ENCODE peak calls at places on chromosomes 5 and 9, in seven cellular contexts. P, G, B, N, W, F and V are unnamed samples.

GRCh38 chr5:144028644-144029043 is 141.8 kb downstream of the YIPF5 start:
- DNase-seq in P (no peak), G (peak; percentile 87), B (peak; percentile 91), N (no peak), W (no peak), F (peak; percentile 58), V (peak; percentile 90)

GRCh38 chr9:105007143-105007542 is 79.2 kb upstream of the ABCA1 start:
- DNase-seq in P (no peak), G (peak; percentile 95), B (peak; percentile 95), N (no peak), W (peak; percentile 24), F (peak; percentile 97), V (peak; percentile 58)

GRCh38 chr9:129220771-129221170 is 42.7 kb upstream of the IER5L start:
- DNase-seq in P (no peak), G (no peak), B (no peak), N (no peak), W (no peak), F (no peak), V (no peak)

GRCh38 chr9:88803551-88804288 is 187.5 kb upstream of the S1PR3 start:
- DNase-seq in P (no peak), G (peak; percentile 63), B (no peak), N (no peak), W (no peak), F (no peak), V (no peak)

GRCh38 chr5:72584466-72584865 is 77.3 kb upstream of the ZNF366 start:
- DNase-seq in P (no peak), G (peak; percentile 72), B (peak; percentile 2), N (no peak), W (no peak), F (no peak), V (no peak)

GRCh38 chr9:87648606-87649005 is 77.3 kb upstream of the CTSL start:
- DNase-seq in P (no peak), G (no peak), B (no peak), N (no peak), W (no peak), F (no peak), V (no peak)

GRCh38 chr5:19555436-19555835 is 432.6 kb downstream of the CDH18 start:
- DNase-seq in P (no peak), G (no peak), B (no peak), N (no peak), W (no peak), F (no peak), V (no peak)

GRCh38 chr9:131398204-131398603 is 4.3 kb downstream of the PRRC2B start:
- DNase-seq in P (peak; percentile 83), G (no peak), B (peak; percentile 64), N (no peak), W (no peak), F (no peak), V (no peak)

GRCh38 chr9:115416299-115416698 is 298.3 kb upstream of the TNC start:
- DNase-seq in P (no peak), G (no peak), B (no peak), N (no peak), W (no peak), F (no peak), V (no peak)

GRCh38 chr9:38344566-38345324 is 47.8 kb upstream of the ALDH1B1 start:
- DNase-seq in P (no peak), G (no peak), B (no peak), N (no peak), W (no peak), F (no peak), V (no peak)

GRCh38 chr5:180172447-180173197 is 36.4 kb downstream of the RASGEF1C start:
- DNase-seq in P (no peak), G (peak; percentile 14), B (no peak), N (no peak), W (no peak), F (no peak), V (no peak)

GRCh38 chr5:74865799-74866652 is at the start of gene FAM169A:
- DNase-seq in P (peak; percentile 78), G (peak; percentile 62), B (peak; percentile 29), N (no peak), W (no peak), F (no peak), V (no peak)

GRCh38 chr5:138366556-138367382 is 14.3 kb downstream of the KDM3B start:
- DNase-seq in P (no peak), G (no peak), B (no peak), N (no peak), W (no peak), F (no peak), V (no peak)

GRCh38 chr5:157540707-157541451 is 34.7 kb downstream of the ADAM19 start:
- DNase-seq in P (no peak), G (peak; percentile 48), B (peak; percentile 83), N (no peak), W (no peak), F (peak; percentile 72), V (peak; percentile 35)

GRCh38 chr5:150485770-150486401 is 22.0 kb upstream of the NDST1 start:
- DNase-seq in P (no peak), G (peak; percentile 86), B (no peak), N (no peak), W (no peak), F (no peak), V (no peak)

GRCh38 chr5:66348387-66349125 is 204.5 kb downstream of the SREK1 start:
- DNase-seq in P (no peak), G (no peak), B (no peak), N (no peak), W (no peak), F (no peak), V (no peak)

GRCh38 chr5:154464435-154464834 is 13.6 kb downstream of the HAND1 start:
- DNase-seq in P (no peak), G (no peak), B (no peak), N (no peak), W (no peak), F (no peak), V (no peak)

GRCh38 chr5:154459015-154459414 is 13.2 kb downstream of the SAP30L start:
- DNase-seq in P (no peak), G (no peak), B (no peak), N (no peak), W (no peak), F (no peak), V (no peak)

GRCh38 chr5:154465169-154465568 is 12.9 kb downstream of the HAND1 start:
- DNase-seq in P (no peak), G (peak; percentile 90), B (no peak), N (peak; percentile 23), W (peak; percentile 59), F (peak; percentile 41), V (peak; percentile 27)

GRCh38 chr5:154460172-154460571 is 14.4 kb downstream of the SAP30L start:
- DNase-seq in P (no peak), G (no peak), B (no peak), N (no peak), W (no peak), F (no peak), V (no peak)

DNA sequence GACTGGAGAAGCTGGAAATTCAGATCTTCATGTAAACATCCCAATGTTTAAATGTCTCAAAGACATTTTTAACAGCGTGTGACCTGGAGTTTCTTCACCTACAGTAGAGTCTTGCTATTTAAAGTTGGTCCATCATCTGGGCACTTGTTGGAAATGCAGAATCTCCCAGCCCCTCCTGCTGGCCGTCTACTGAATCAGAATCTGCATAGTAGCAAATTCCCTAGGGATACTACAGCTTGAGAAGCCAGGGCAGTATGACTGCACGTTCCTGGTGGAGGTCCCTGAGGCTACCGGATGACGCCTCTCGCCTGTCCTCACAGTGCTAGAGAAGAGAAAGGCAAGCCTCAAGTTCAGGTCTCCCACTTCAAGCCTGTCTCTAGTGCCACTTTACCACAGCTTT is 15.7 kb downstream of the SAP30L start:
- DNase-seq in P (no peak), G (peak; percentile 56), B (no peak), N (no peak), W (no peak), F (peak; percentile 72), V (no peak)
- TF ChIP-seq CTCF in P (no peak), G (peak; percentile 22), B (peak; percentile 32), N (peak; percentile 23), W (peak; percentile 43), F (peak; percentile 69), V (peak; percentile 61)

GRCh38 chr9:93945400-93946337 is 9.5 kb downstream of the BARX1 start:
- DNase-seq in P (no peak), G (no peak), B (no peak), N (no peak), W (no peak), F (no peak), V (no peak)

GRCh38 chr9:93941493-93941892 is 13.7 kb downstream of the BARX1 start:
- DNase-seq in P (no peak), G (no peak), B (no peak), N (no peak), W (no peak), F (no peak), V (no peak)

GRCh38 chr9:93942176-93942575 is 13.0 kb downstream of the BARX1 start:
- DNase-seq in P (no peak), G (no peak), B (no peak), N (no peak), W (no peak), F (no peak), V (no peak)

GRCh38 chr9:93946338-93946712 is 8.8 kb downstream of the BARX1 start:
- DNase-seq in P (no peak), G (no peak), B (no peak), N (no peak), W (no peak), F (no peak), V (no peak)

GRCh38 chr9:93944011-93944410 is 11.1 kb downstream of the BARX1 start:
- DNase-seq in P (no peak), G (no peak), B (no peak), N (no peak), W (no peak), F (no peak), V (no peak)
- TF ChIP-seq CTCF in P (no peak), G (no peak), B (no peak), N (no peak), W (no peak), F (no peak), V (no peak)

GRCh38 chr9:106954562-106954961 is 91.6 kb downstream of the ZNF462 start:
- DNase-seq in P (no peak), G (peak; percentile 40), B (no peak), N (no peak), W (no peak), F (no peak), V (no peak)
- TF ChIP-seq CTCF in P (no peak), G (no peak), B (no peak), N (no peak), W (no peak), F (no peak), V (no peak)

DNA sequence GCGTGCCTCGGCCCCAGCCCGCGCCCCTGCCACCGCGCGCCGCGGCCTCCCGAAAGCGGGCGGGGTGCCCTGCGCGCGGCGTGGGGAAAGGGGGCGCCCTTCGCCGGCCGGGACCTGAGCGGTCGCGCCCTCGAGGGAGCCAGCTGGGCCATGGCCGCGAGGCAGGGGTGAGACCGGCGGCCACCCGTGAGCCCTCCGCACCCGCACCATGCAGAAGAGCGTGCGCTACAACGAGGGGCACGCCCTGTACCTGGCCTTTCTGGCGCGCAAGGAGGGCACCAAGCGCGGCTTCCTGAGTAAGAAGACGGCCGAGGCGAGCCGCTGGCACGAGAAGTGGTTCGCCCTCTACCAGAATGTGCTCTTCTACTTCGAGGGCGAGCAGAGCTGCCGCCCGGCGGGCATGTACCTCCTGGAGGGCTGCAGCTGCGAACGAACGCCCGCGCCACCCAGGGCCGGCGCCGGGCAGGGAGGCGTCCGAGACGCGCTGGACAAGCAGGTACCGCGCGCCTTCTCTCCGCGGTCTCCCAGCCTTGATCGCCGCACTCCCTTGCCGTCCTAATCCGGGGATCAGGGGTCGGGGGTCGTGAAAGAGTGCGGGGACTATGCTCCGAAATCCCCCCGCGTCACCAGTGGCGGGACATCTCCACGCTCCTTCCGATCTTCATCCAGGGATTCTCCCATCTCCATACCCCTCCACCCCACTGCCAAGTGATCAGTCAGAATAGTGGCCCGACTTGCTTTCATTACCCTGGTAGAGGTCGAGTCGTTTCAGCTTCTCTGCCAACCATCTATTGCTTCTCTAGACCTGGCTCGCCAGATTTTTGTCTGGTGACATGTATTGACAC is 590 bp downstream of the RASGRF2 start:
- DNase-seq in P (peak; percentile 79), G (peak; percentile 70), B (no peak), N (no peak), W (no peak), F (no peak), V (no peak)
- TF ChIP-seq CTCF in P (no peak), G (no peak), B (no peak), N (no peak), W (peak; percentile 55), F (no peak), V (peak; percentile 32)